ENCODE peak calls at places on chromosome 16, in six cellular contexts. A is fibroblast of the aortic adventitia, E is fibroblast of lung, C is ovary, N is testis, W is psoas muscle. V is an unnamed sample.

GRCh38 chr16:79036541-79036940 is 564.0 kb downstream of the MAF start:
- DNase-seq in A (no peak), E (no peak), C (no peak), N (no peak), W (no peak), V (no peak)

GRCh38 chr16:57032931-57033330 is 43.6 kb downstream of the NLRC5 start:
- DNase-seq in A (no peak), E (no peak), C (no peak), N (no peak), W (no peak), V (no peak)

GRCh38 chr16:57540387-57540786 is 2.1 kb upstream of the ADGRG5 start:
- DNase-seq in A (no peak), E (no peak), C (no peak), N (no peak), W (no peak), V (no peak)

GRCh38 chr16:72823961-72824490 is 223.9 kb downstream of the ZFHX3 start:
- DNase-seq in A (no peak), E (no peak), C (no peak), N (no peak), W (no peak), V (no peak)

GRCh38 chr16:11106726-11107125 is 149.3 kb downstream of the SOCS1 start:
- DNase-seq in A (no peak), E (no peak), C (no peak), N (no peak), W (no peak), V (no peak)

GRCh38 chr16:89701425-89702406 is at the start of gene SPATA2L:
- DNase-seq in A (peak), E (peak), C (peak), N (peak), W (peak), V (no peak)

GRCh38 chr16:60217787-60218186 is 1483.7 kb upstream of the GOT2 start:
- DNase-seq in A (no peak), E (no peak), C (no peak), N (no peak), W (no peak), V (no peak)

GRCh38 chr16:81457326-81458133 is 12.9 kb downstream of the CMIP start:
- DNase-seq in A (peak), E (peak), C (no peak), N (no peak), W (peak), V (no peak)

GRCh38 chr16:82748026-82748425 is 121.3 kb downstream of the CDH13 start:
- DNase-seq in A (peak), E (peak), C (no peak), N (no peak), W (peak), V (no peak)

GRCh38 chr16:11836653-11837244 is 14.6 kb downstream of the RSL1D1 start:
- DNase-seq in A (peak), E (peak), C (no peak), N (no peak), W (no peak), V (no peak)

GRCh38 chr16:82660078-82660645 is 33.4 kb downstream of the CDH13 start:
- DNase-seq in A (peak), E (peak), C (no peak), N (no peak), W (peak), V (no peak)

GRCh38 chr16:84884311-84885023 is 64.7 kb downstream of the CRISPLD2 start:
- DNase-seq in A (no peak), E (no peak), C (no peak), N (peak), W (no peak), V (no peak)

GRCh38 chr16:80902306-80903154 is 98.1 kb upstream of the CDYL2 start:
- DNase-seq in A (no peak), E (no peak), C (no peak), N (no peak), W (no peak), V (no peak)

GRCh38 chr16:2912330-2913199 is 834 bp downstream of the FLYWCH1 start:
- DNase-seq in A (peak), E (peak), C (peak), N (no peak), W (no peak), V (no peak)

GRCh38 chr16:22813223-22813945 is 578 bp upstream of the HS3ST2 start:
- DNase-seq in A (peak), E (peak), C (no peak), N (peak), W (peak), V (no peak)
- TF ChIP-seq CTCF in A (peak), E (peak), C (no peak), N (peak), W (peak), V (peak)

GRCh38 chr16:88282221-88283041 is 100.3 kb upstream of the ZNF469 start:
- DNase-seq in A (peak), E (peak), C (no peak), N (no peak), W (no peak), V (no peak)

GRCh38 chr16:88274847-88275246 is 107.9 kb upstream of the ZNF469 start:
- DNase-seq in A (peak), E (peak), C (no peak), N (no peak), W (no peak), V (no peak)

GRCh38 chr16:88279998-88280397 is 102.8 kb upstream of the ZNF469 start:
- DNase-seq in A (no peak), E (no peak), C (no peak), N (no peak), W (no peak), V (no peak)

GRCh38 chr16:88276591-88276990 is 106.2 kb upstream of the ZNF469 start:
- DNase-seq in A (no peak), E (no peak), C (no peak), N (no peak), W (no peak), V (no peak)
- H3K4me3 ChIP-seq in A (no peak), E (no peak), C (no peak), N (no peak), W (no peak), V (no peak)

GRCh38 chr16:19980866-19981265 is 92.8 kb downstream of the GPR139 start:
- DNase-seq in A (no peak), E (no peak), C (no peak), N (peak), W (no peak), V (no peak)
- TF ChIP-seq CTCF in A (no peak), E (no peak), C (no peak), N (peak), W (peak), V (no peak)

DNA sequence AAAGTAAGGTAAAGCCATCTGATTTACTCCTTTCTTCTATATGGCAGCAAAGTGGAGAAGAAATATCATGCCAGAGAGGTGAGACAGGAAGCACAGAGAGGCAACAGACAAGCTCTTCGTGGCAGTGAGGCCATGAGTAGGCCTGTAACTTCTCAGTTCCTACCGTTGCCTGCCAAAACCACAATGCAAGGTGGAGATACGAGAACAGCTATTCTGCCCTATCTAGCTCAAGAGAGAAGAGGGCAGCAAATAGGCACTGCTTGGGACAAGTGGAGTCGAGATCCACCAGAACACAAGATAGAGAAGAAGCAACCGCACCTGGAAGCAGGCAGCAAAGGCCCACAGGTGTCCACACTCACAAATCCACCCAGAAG is 24.8 kb downstream of the RANBP10 start:
- DNase-seq in A (no peak), E (no peak), C (no peak), N (no peak), W (no peak), V (no peak)
- H3K4me3 ChIP-seq in A (no peak), E (no peak), C (no peak), N (no peak), W (no peak), V (no peak)

GRCh38 chr16:28574925-28575324 is 21.2 kb downstream of the SGF29 start:
- DNase-seq in A (no peak), E (no peak), C (no peak), N (no peak), W (no peak), V (no peak)
- TF ChIP-seq CTCF in A (no peak), E (no peak), C (no peak), N (no peak), W (no peak), V (no peak)

V was measured in AG04449.